ENCODE peak calls at places on chromosome 13, in four cellular contexts. One of them, this sample, is unnamed.

GRCh38 chr13:42883142-42883541 is 101.8 kb downstream of the FAM216B start:
- DNase-seq in activated T-helper 1 cell treated with anti-CD3 and anti-CD28 coated beads, Interleukin-12 subunit alpha, Interleukin-12 subunit beta, Interleukin-2, Interleukin-4 antibody, amounts not matched to agents 30 ng/mL and 10 ng/mL and 1 ng/mL, durations not matched to agents 14 hours and 24 hours and 36 hours: no peak
- DNase-seq in PC-9: no peak
- DNase-seq in breast epithelium: no peak
- DNase-seq in this sample: no peak

GRCh38 chr13:49669735-49670309 is 21.5 kb downstream of the EBPL start:
- DNase-seq in activated T-helper 1 cell treated with anti-CD3 and anti-CD28 coated beads, Interleukin-12 subunit alpha, Interleukin-12 subunit beta, Interleukin-2, Interleukin-4 antibody, amounts not matched to agents 30 ng/mL and 10 ng/mL and 1 ng/mL, durations not matched to agents 14 hours and 24 hours and 36 hours: no peak
- DNase-seq in breast epithelium: peak
- DNase-seq in PC-9: no peak
- DNase-seq in this sample: peak

GRCh38 chr13:77751513-77752456 is 54.3 kb downstream of the SLAIN1 start:
- DNase-seq in activated T-helper 1 cell treated with anti-CD3 and anti-CD28 coated beads, Interleukin-12 subunit alpha, Interleukin-12 subunit beta, Interleukin-2, Interleukin-4 antibody, amounts not matched to agents 30 ng/mL and 10 ng/mL and 1 ng/mL, durations not matched to agents 14 hours and 24 hours and 36 hours: peak
- DNase-seq in breast epithelium: no peak
- DNase-seq in PC-9: peak
- DNase-seq in this sample: no peak

GRCh38 chr13:77448689-77449088 is 86.8 kb upstream of the SCEL start:
- DNase-seq in activated T-helper 1 cell treated with anti-CD3 and anti-CD28 coated beads, Interleukin-12 subunit alpha, Interleukin-12 subunit beta, Interleukin-2, Interleukin-4 antibody, amounts not matched to agents 30 ng/mL and 10 ng/mL and 1 ng/mL, durations not matched to agents 14 hours and 24 hours and 36 hours: no peak
- DNase-seq in PC-9: no peak
- DNase-seq in breast epithelium: no peak
- DNase-seq in this sample: no peak

GRCh38 chr13:31119966-31120733 is 41.6 kb downstream of the HSPH1 start:
- DNase-seq in PC-9: peak
- DNase-seq in breast epithelium: no peak
- DNase-seq in activated T-helper 1 cell treated with anti-CD3 and anti-CD28 coated beads, Interleukin-12 subunit alpha, Interleukin-12 subunit beta, Interleukin-2, Interleukin-4 antibody, amounts not matched to agents 30 ng/mL and 10 ng/mL and 1 ng/mL, durations not matched to agents 14 hours and 24 hours and 36 hours: no peak
- DNase-seq in this sample: no peak

GRCh38 chr13:109698779-109699178 is 87.6 kb downstream of the IRS2 start:
- DNase-seq in activated T-helper 1 cell treated with anti-CD3 and anti-CD28 coated beads, Interleukin-12 subunit alpha, Interleukin-12 subunit beta, Interleukin-2, Interleukin-4 antibody, amounts not matched to agents 30 ng/mL and 10 ng/mL and 1 ng/mL, durations not matched to agents 14 hours and 24 hours and 36 hours: no peak
- DNase-seq in breast epithelium: no peak
- DNase-seq in PC-9: no peak
- DNase-seq in this sample: no peak

GRCh38 chr13:60591348-60591747 is 194.3 kb downstream of the TDRD3 start:
- DNase-seq in PC-9: no peak
- DNase-seq in activated T-helper 1 cell treated with anti-CD3 and anti-CD28 coated beads, Interleukin-12 subunit alpha, Interleukin-12 subunit beta, Interleukin-2, Interleukin-4 antibody, amounts not matched to agents 30 ng/mL and 10 ng/mL and 1 ng/mL, durations not matched to agents 14 hours and 24 hours and 36 hours: no peak
- DNase-seq in breast epithelium: no peak
- DNase-seq in this sample: no peak

GRCh38 chr13:105572401-105572800 is 963.1 kb downstream of the EFNB2 start:
- DNase-seq in breast epithelium: no peak
- DNase-seq in activated T-helper 1 cell treated with anti-CD3 and anti-CD28 coated beads, Interleukin-12 subunit alpha, Interleukin-12 subunit beta, Interleukin-2, Interleukin-4 antibody, amounts not matched to agents 30 ng/mL and 10 ng/mL and 1 ng/mL, durations not matched to agents 14 hours and 24 hours and 36 hours: no peak
- DNase-seq in PC-9: no peak
- DNase-seq in this sample: no peak

GRCh38 chr13:112444416-112445399 is 68.6 kb downstream of the SPACA7 start:
- DNase-seq in PC-9: no peak
- DNase-seq in breast epithelium: peak
- DNase-seq in activated T-helper 1 cell treated with anti-CD3 and anti-CD28 coated beads, Interleukin-12 subunit alpha, Interleukin-12 subunit beta, Interleukin-2, Interleukin-4 antibody, amounts not matched to agents 30 ng/mL and 10 ng/mL and 1 ng/mL, durations not matched to agents 14 hours and 24 hours and 36 hours: no peak
- DNase-seq in this sample: no peak

GRCh38 chr13:30355405-30355741 is 48.0 kb upstream of the KATNAL1 start:
- DNase-seq in activated T-helper 1 cell treated with anti-CD3 and anti-CD28 coated beads, Interleukin-12 subunit alpha, Interleukin-12 subunit beta, Interleukin-2, Interleukin-4 antibody, amounts not matched to agents 30 ng/mL and 10 ng/mL and 1 ng/mL, durations not matched to agents 14 hours and 24 hours and 36 hours: no peak
- DNase-seq in PC-9: no peak
- DNase-seq in breast epithelium: no peak
- DNase-seq in this sample: peak

GRCh38 chr13:99421758-99422555 is 79.3 kb upstream of the TM9SF2 start:
- DNase-seq in breast epithelium: no peak
- DNase-seq in activated T-helper 1 cell treated with anti-CD3 and anti-CD28 coated beads, Interleukin-12 subunit alpha, Interleukin-12 subunit beta, Interleukin-2, Interleukin-4 antibody, amounts not matched to agents 30 ng/mL and 10 ng/mL and 1 ng/mL, durations not matched to agents 14 hours and 24 hours and 36 hours: no peak
- DNase-seq in PC-9: no peak
- DNase-seq in this sample: no peak

GRCh38 chr13:48853381-48854102 is 122.2 kb upstream of the FNDC3A start:
- DNase-seq in breast epithelium: no peak
- DNase-seq in activated T-helper 1 cell treated with anti-CD3 and anti-CD28 coated beads, Interleukin-12 subunit alpha, Interleukin-12 subunit beta, Interleukin-2, Interleukin-4 antibody, amounts not matched to agents 30 ng/mL and 10 ng/mL and 1 ng/mL, durations not matched to agents 14 hours and 24 hours and 36 hours: no peak
- DNase-seq in PC-9: no peak
- DNase-seq in this sample: no peak

This sample was measured in progenitor cell of endocrine pancreas.